ENCODE peak calls at places on chromosomes 7 and 10, in four cellular contexts. L is left ventricle myocardium inferior; U is naive thymus-derived CD8-positive, alpha-beta T cell; C is A549. T is an unnamed sample.

GRCh38 chr7:25565949-25566348 is 337.7 kb upstream of the NPVF start:
- DNase-seq in L (no peak), U (peak; percentile 47), C (peak; percentile 29), T (peak; percentile 49)

GRCh38 chr7:54260868-54261475 is 281.2 kb upstream of the VSTM2A start:
- DNase-seq in L (no peak), U (no peak), C (no peak), T (no peak)

GRCh38 chr7:54802841-54803240 is 43.8 kb upstream of the SEC61G start:
- DNase-seq in L (no peak), U (no peak), C (no peak), T (no peak)

GRCh38 chr10:29881336-29881751 is 178.0 kb downstream of the JCAD start:
- DNase-seq in L (peak; percentile 33), U (no peak), C (no peak), T (no peak)

GRCh38 chr7:95687759-95688343 is 84.5 kb upstream of the DYNC1I1 start:
- DNase-seq in L (no peak), U (no peak), C (peak; percentile 33), T (no peak)

GRCh38 chr10:70648427-70648826 is 23.9 kb upstream of the ADAMTS14 start:
- DNase-seq in L (no peak), U (no peak), C (no peak), T (no peak)

GRCh38 chr7:143936087-143937009 is 1.3 kb downstream of the OR2F2 start:
- DNase-seq in L (no peak), U (no peak), C (no peak), T (no peak)

GRCh38 chr7:23264916-23265458 is 18.4 kb downstream of the GPNMB start:
- DNase-seq in L (no peak), U (no peak), C (no peak), T (no peak)

GRCh38 chr10:58796242-58796641 is 283.6 kb downstream of the BICC1 start:
- DNase-seq in L (no peak), U (no peak), C (no peak), T (no peak)

GRCh38 chr7:151796091-151796870 is 80.6 kb downstream of the PRKAG2 start:
- DNase-seq in L (peak; percentile 26), U (no peak), C (peak; percentile 55), T (no peak)

GRCh38 chr7:1144269-1144771 is 15.7 kb downstream of the ZFAND2A start:
- DNase-seq in L (peak; percentile 50), U (no peak), C (no peak), T (no peak)

GRCh38 chr7:30159698-30160143 is 24.9 kb downstream of the MTURN start:
- DNase-seq in L (no peak), U (no peak), C (no peak), T (no peak)

GRCh38 chr7:82572195-82572880 is 128.8 kb upstream of the CACNA2D1 start:
- DNase-seq in L (peak; percentile 79), U (peak; percentile 57), C (peak; percentile 82), T (peak; percentile 45)

GRCh38 chr10:61487506-61487905 is 34.3 kb upstream of the TMEM26 start:
- DNase-seq in L (no peak), U (no peak), C (no peak), T (no peak)

GRCh38 chr7:122301858-122302745 is 2.4 kb downstream of the FEZF1 start:
- DNase-seq in L (no peak), U (no peak), C (no peak), T (no peak)

GRCh38 chr10:115827650-115828049 is 445.4 kb downstream of the GFRA1 start:
- DNase-seq in L (no peak), U (no peak), C (no peak), T (no peak)

GRCh38 chr7:47962262-47962661 is 14.0 kb upstream of the PKD1L1 start:
- DNase-seq in L (no peak), U (no peak), C (no peak), T (no peak)

GRCh38 chr7:134622303-134622995 is 24.2 kb upstream of the BPGM start:
- DNase-seq in L (no peak), U (no peak), C (no peak), T (no peak)

GRCh38 chr7:74494076-74494548 is 40.4 kb downstream of the GTF2IRD1 start:
- DNase-seq in L (no peak), U (no peak), C (no peak), T (no peak)

GRCh38 chr7:110539216-110539615 is 551.7 kb upstream of the LRRN3 start:
- DNase-seq in L (no peak), U (no peak), C (no peak), T (no peak)

GRCh38 chr7:102814025-102814471 is 65.2 kb downstream of the FAM185A start:
- DNase-seq in L (no peak), U (no peak), C (no peak), T (no peak)

GRCh38 chr7:20224005-20224404 is 6.8 kb upstream of the MACC1 start:
- DNase-seq in L (no peak), U (no peak), C (no peak), T (no peak)

GRCh38 chr10:82811621-82812020 is 936.6 kb downstream of the NRG3 start:
- DNase-seq in L (no peak), U (no peak), C (no peak), T (no peak)

GRCh38 chr7:66731986-66732385 is 8.5 kb upstream of the RABGEF1 start:
- DNase-seq in L (no peak), U (no peak), C (no peak), T (no peak)

GRCh38 chr10:84176836-84177474 is 3.4 kb downstream of the GPR15LG start:
- DNase-seq in L (no peak), U (no peak), C (no peak), T (no peak)

GRCh38 chr7:106217089-106217542 is 67.7 kb downstream of the NAMPT start:
- DNase-seq in L (peak; percentile 71), U (no peak), C (peak; percentile 38), T (no peak)

GRCh38 chr10:17838080-17838634 is 29.0 kb downstream of the MRC1 start:
- DNase-seq in L (no peak), U (no peak), C (no peak), T (no peak)

GRCh38 chr7:116341222-116341907 is 131.0 kb downstream of the TES start:
- DNase-seq in L (no peak), U (no peak), C (no peak), T (no peak)

GRCh38 chr7:75847707-75848106 is 31.1 kb upstream of the RHBDD2 start:
- DNase-seq in L (no peak), U (no peak), C (no peak), T (no peak)

GRCh38 chr7:953547-954327 is 743 bp downstream of the ADAP1 start:
- DNase-seq in L (peak; percentile 57), U (no peak), C (peak; percentile 51), T (no peak)

GRCh38 chr7:96330193-96330592 is 8.3 kb upstream of the SLC25A13 start:
- DNase-seq in L (no peak), U (no peak), C (no peak), T (no peak)

GRCh38 chr10:96275685-96276418 is 4.5 kb upstream of the BLNK start:
- DNase-seq in L (peak; percentile 52), U (no peak), C (no peak), T (no peak)